ENCODE peak calls at places on chromosome 13, in nine cellular contexts. One of them, this sample, is unnamed.

GRCh38 chr13:65653548-65654078 is 1576.5 kb downstream of the PCDH9 start:
- DNase-seq in astrocyte of the spinal cord: no peak
- DNase-seq in left ventricle myocardium inferior: no peak
- DNase-seq in osteoblast: no peak
- DNase-seq in spleen: no peak
- DNase-seq in cardiac muscle cell: no peak
- DNase-seq in lower lobe of right lung: no peak
- DNase-seq in choroid plexus epithelial cell: no peak
- DNase-seq in ascending aorta: no peak
- DNase-seq in this sample: no peak

GRCh38 chr13:112839347-112840105 is 129.5 kb upstream of the MCF2L start:
- DNase-seq in astrocyte of the spinal cord: peak
- DNase-seq in left ventricle myocardium inferior: no peak
- DNase-seq in osteoblast: peak
- DNase-seq in spleen: peak
- DNase-seq in cardiac muscle cell: no peak
- DNase-seq in lower lobe of right lung: no peak
- DNase-seq in choroid plexus epithelial cell: peak
- DNase-seq in ascending aorta: no peak
- DNase-seq in this sample: peak

GRCh38 chr13:99968521-99969367 is 2.8 kb downstream of the ZIC5 start:
- DNase-seq in astrocyte of the spinal cord: peak
- DNase-seq in left ventricle myocardium inferior: no peak
- DNase-seq in osteoblast: peak
- DNase-seq in spleen: no peak
- DNase-seq in cardiac muscle cell: peak
- DNase-seq in lower lobe of right lung: no peak
- DNase-seq in choroid plexus epithelial cell: peak
- DNase-seq in ascending aorta: no peak
- DNase-seq in this sample: no peak

GRCh38 chr13:21798181-21798580 is 127.3 kb downstream of the FGF9 start:
- DNase-seq in astrocyte of the spinal cord: no peak
- DNase-seq in left ventricle myocardium inferior: no peak
- DNase-seq in osteoblast: no peak
- DNase-seq in spleen: no peak
- DNase-seq in cardiac muscle cell: no peak
- DNase-seq in lower lobe of right lung: no peak
- DNase-seq in choroid plexus epithelial cell: no peak
- DNase-seq in ascending aorta: no peak
- DNase-seq in this sample: no peak

GRCh38 chr13:62293081-62293480 is 877.4 kb upstream of the PCDH20 start:
- DNase-seq in astrocyte of the spinal cord: peak
- DNase-seq in left ventricle myocardium inferior: no peak
- DNase-seq in osteoblast: no peak
- DNase-seq in spleen: no peak
- DNase-seq in cardiac muscle cell: no peak
- DNase-seq in lower lobe of right lung: no peak
- DNase-seq in choroid plexus epithelial cell: peak
- DNase-seq in ascending aorta: no peak
- DNase-seq in this sample: no peak

GRCh38 chr13:72960541-72960940 is 98.3 kb upstream of the KLF5 start:
- DNase-seq in astrocyte of the spinal cord: no peak
- DNase-seq in left ventricle myocardium inferior: no peak
- DNase-seq in osteoblast: no peak
- DNase-seq in spleen: no peak
- DNase-seq in cardiac muscle cell: no peak
- DNase-seq in lower lobe of right lung: no peak
- DNase-seq in choroid plexus epithelial cell: no peak
- DNase-seq in ascending aorta: no peak
- DNase-seq in this sample: no peak

GRCh38 chr13:86976521-86977324 is 694.4 kb upstream of the SLITRK5 start:
- DNase-seq in astrocyte of the spinal cord: peak
- DNase-seq in left ventricle myocardium inferior: no peak
- DNase-seq in osteoblast: no peak
- DNase-seq in spleen: no peak
- DNase-seq in cardiac muscle cell: no peak
- DNase-seq in lower lobe of right lung: no peak
- DNase-seq in choroid plexus epithelial cell: peak
- DNase-seq in ascending aorta: no peak
- DNase-seq in this sample: no peak

GRCh38 chr13:50589139-50589538 is 254.4 kb downstream of the DLEU7 start:
- DNase-seq in astrocyte of the spinal cord: peak
- DNase-seq in left ventricle myocardium inferior: no peak
- DNase-seq in osteoblast: peak
- DNase-seq in spleen: no peak
- DNase-seq in cardiac muscle cell: no peak
- DNase-seq in lower lobe of right lung: no peak
- DNase-seq in choroid plexus epithelial cell: peak
- DNase-seq in ascending aorta: no peak
- DNase-seq in this sample: peak

GRCh38 chr13:100602472-100603142 is 14.0 kb upstream of the GGACT start:
- DNase-seq in astrocyte of the spinal cord: no peak
- DNase-seq in left ventricle myocardium inferior: no peak
- DNase-seq in osteoblast: no peak
- DNase-seq in spleen: no peak
- DNase-seq in cardiac muscle cell: no peak
- DNase-seq in lower lobe of right lung: no peak
- DNase-seq in choroid plexus epithelial cell: no peak
- DNase-seq in ascending aorta: no peak
- DNase-seq in this sample: no peak

GRCh38 chr13:113216165-113217056 is 7.0 kb downstream of the CUL4A start:
- DNase-seq in astrocyte of the spinal cord: peak
- DNase-seq in left ventricle myocardium inferior: peak
- DNase-seq in osteoblast: peak
- DNase-seq in spleen: peak
- DNase-seq in cardiac muscle cell: peak
- DNase-seq in lower lobe of right lung: peak
- DNase-seq in choroid plexus epithelial cell: peak
- DNase-seq in ascending aorta: no peak
- DNase-seq in this sample: no peak

GRCh38 chr13:54593504-54593903 is 1564.9 kb downstream of the OLFM4 start:
- DNase-seq in astrocyte of the spinal cord: no peak
- DNase-seq in left ventricle myocardium inferior: no peak
- DNase-seq in osteoblast: no peak
- DNase-seq in spleen: no peak
- DNase-seq in cardiac muscle cell: no peak
- DNase-seq in lower lobe of right lung: no peak
- DNase-seq in choroid plexus epithelial cell: no peak
- DNase-seq in ascending aorta: no peak
- DNase-seq in this sample: no peak

GRCh38 chr13:33642374-33643065 is 175.4 kb upstream of the RFC3 start:
- DNase-seq in astrocyte of the spinal cord: peak
- DNase-seq in left ventricle myocardium inferior: peak
- DNase-seq in osteoblast: no peak
- DNase-seq in spleen: no peak
- DNase-seq in cardiac muscle cell: no peak
- DNase-seq in lower lobe of right lung: no peak
- DNase-seq in choroid plexus epithelial cell: peak
- DNase-seq in ascending aorta: no peak
- DNase-seq in this sample: peak

GRCh38 chr13:97100821-97101220 is 106.5 kb upstream of the OXGR1 start:
- DNase-seq in astrocyte of the spinal cord: no peak
- DNase-seq in left ventricle myocardium inferior: no peak
- DNase-seq in osteoblast: no peak
- DNase-seq in spleen: no peak
- DNase-seq in cardiac muscle cell: no peak
- DNase-seq in lower lobe of right lung: no peak
- DNase-seq in choroid plexus epithelial cell: no peak
- DNase-seq in ascending aorta: no peak
- DNase-seq in this sample: no peak

GRCh38 chr13:21475115-21475514 is 16.0 kb upstream of the ZDHHC20 start:
- DNase-seq in astrocyte of the spinal cord: no peak
- DNase-seq in left ventricle myocardium inferior: no peak
- DNase-seq in osteoblast: no peak
- DNase-seq in spleen: no peak
- DNase-seq in cardiac muscle cell: no peak
- DNase-seq in lower lobe of right lung: no peak
- DNase-seq in choroid plexus epithelial cell: no peak
- DNase-seq in ascending aorta: no peak
- DNase-seq in this sample: no peak

GRCh38 chr13:62193919-62194318 is 778.3 kb upstream of the PCDH20 start:
- DNase-seq in astrocyte of the spinal cord: no peak
- DNase-seq in left ventricle myocardium inferior: no peak
- DNase-seq in osteoblast: no peak
- DNase-seq in spleen: no peak
- DNase-seq in cardiac muscle cell: no peak
- DNase-seq in lower lobe of right lung: no peak
- DNase-seq in choroid plexus epithelial cell: no peak
- DNase-seq in ascending aorta: no peak
- DNase-seq in this sample: no peak

GRCh38 chr13:113647351-113648217 is 10.4 kb downstream of the ATP4B start:
- DNase-seq in astrocyte of the spinal cord: peak
- DNase-seq in left ventricle myocardium inferior: peak
- DNase-seq in osteoblast: peak
- DNase-seq in spleen: peak
- DNase-seq in cardiac muscle cell: no peak
- DNase-seq in lower lobe of right lung: peak
- DNase-seq in choroid plexus epithelial cell: peak
- DNase-seq in ascending aorta: peak
- DNase-seq in this sample: no peak

DNA sequence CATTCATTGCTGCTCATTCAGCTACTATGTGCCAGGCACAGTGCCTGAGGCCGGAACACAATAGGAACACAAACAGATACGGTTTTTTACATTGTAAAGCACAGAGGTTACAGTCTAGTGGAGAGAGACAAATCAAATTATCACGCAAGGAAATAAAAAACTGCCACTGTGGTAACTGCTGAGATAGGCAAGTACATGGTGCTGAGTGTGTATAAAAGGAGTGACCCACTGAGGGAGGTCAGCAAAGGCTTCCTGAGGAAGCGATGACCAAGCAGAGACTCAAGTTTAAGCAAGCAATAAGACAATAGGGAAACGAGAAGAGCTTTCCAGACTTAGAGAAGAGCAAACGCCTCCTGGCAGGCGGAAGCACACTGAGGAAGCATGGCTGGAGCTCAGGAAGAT is 56.4 kb downstream of the NUFIP1 start:
- DNase-seq in astrocyte of the spinal cord: peak
- DNase-seq in left ventricle myocardium inferior: no peak
- DNase-seq in osteoblast: no peak
- DNase-seq in spleen: no peak
- DNase-seq in cardiac muscle cell: no peak
- DNase-seq in lower lobe of right lung: no peak
- DNase-seq in choroid plexus epithelial cell: peak
- DNase-seq in ascending aorta: no peak
- DNase-seq in this sample: no peak
- H3K4me3 ChIP-seq in astrocyte of the spinal cord: no peak
- H3K4me3 ChIP-seq in left ventricle myocardium inferior: no peak
- H3K4me3 ChIP-seq in osteoblast: no peak
- H3K4me3 ChIP-seq in spleen: no peak
- H3K4me3 ChIP-seq in cardiac muscle cell: no peak
- H3K4me3 ChIP-seq in lower lobe of right lung: no peak
- H3K4me3 ChIP-seq in choroid plexus epithelial cell: no peak
- H3K4me3 ChIP-seq in ascending aorta: no peak
- H3K4me3 ChIP-seq in this sample: no peak

DNA sequence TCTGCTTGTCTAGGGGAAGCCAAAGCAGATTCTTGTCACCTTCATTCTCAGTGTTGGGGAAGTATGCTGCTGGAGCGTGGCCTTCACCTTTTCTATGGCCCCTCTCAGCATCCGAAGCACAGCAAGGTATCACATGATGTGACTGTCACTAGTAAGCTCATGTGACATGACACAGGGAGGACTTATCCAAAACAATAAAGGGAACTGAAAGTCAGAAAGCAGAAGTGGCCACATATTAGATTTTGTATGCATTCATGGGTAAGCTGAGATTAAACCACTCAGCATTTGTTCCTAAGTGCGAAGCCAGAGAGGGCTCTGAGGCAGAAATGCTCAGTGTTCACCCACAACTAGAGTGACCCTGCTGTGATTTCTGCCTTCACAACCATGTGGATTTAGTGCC is 72.8 kb upstream of the PCDH8 start:
- DNase-seq in astrocyte of the spinal cord: no peak
- DNase-seq in left ventricle myocardium inferior: no peak
- DNase-seq in osteoblast: no peak
- DNase-seq in spleen: no peak
- DNase-seq in cardiac muscle cell: no peak
- DNase-seq in lower lobe of right lung: no peak
- DNase-seq in choroid plexus epithelial cell: no peak
- DNase-seq in ascending aorta: no peak
- DNase-seq in this sample: no peak
- H3K4me3 ChIP-seq in astrocyte of the spinal cord: no peak
- H3K4me3 ChIP-seq in left ventricle myocardium inferior: no peak
- H3K4me3 ChIP-seq in osteoblast: no peak
- H3K4me3 ChIP-seq in spleen: no peak
- H3K4me3 ChIP-seq in cardiac muscle cell: no peak
- H3K4me3 ChIP-seq in lower lobe of right lung: no peak
- H3K4me3 ChIP-seq in choroid plexus epithelial cell: no peak
- H3K4me3 ChIP-seq in ascending aorta: no peak
- H3K4me3 ChIP-seq in this sample: no peak

GRCh38 chr13:51644649-51645048 is 60.4 kb downstream of the WDFY2 start:
- DNase-seq in astrocyte of the spinal cord: peak
- DNase-seq in left ventricle myocardium inferior: no peak
- DNase-seq in osteoblast: peak
- DNase-seq in spleen: no peak
- DNase-seq in cardiac muscle cell: no peak
- DNase-seq in lower lobe of right lung: no peak
- DNase-seq in choroid plexus epithelial cell: peak
- DNase-seq in ascending aorta: no peak
- DNase-seq in this sample: no peak
- H3K4me3 ChIP-seq in astrocyte of the spinal cord: no peak
- H3K4me3 ChIP-seq in left ventricle myocardium inferior: no peak
- H3K4me3 ChIP-seq in osteoblast: peak
- H3K4me3 ChIP-seq in spleen: no peak
- H3K4me3 ChIP-seq in cardiac muscle cell: no peak
- H3K4me3 ChIP-seq in lower lobe of right lung: no peak
- H3K4me3 ChIP-seq in choroid plexus epithelial cell: no peak
- H3K4me3 ChIP-seq in ascending aorta: no peak
- H3K4me3 ChIP-seq in this sample: no peak

GRCh38 chr13:110302154-110302553 is 4.8 kb downstream of the COL4A1 start:
- DNase-seq in astrocyte of the spinal cord: no peak
- DNase-seq in left ventricle myocardium inferior: no peak
- DNase-seq in osteoblast: no peak
- DNase-seq in spleen: no peak
- DNase-seq in cardiac muscle cell: no peak
- DNase-seq in lower lobe of right lung: no peak
- DNase-seq in choroid plexus epithelial cell: no peak
- DNase-seq in ascending aorta: no peak
- DNase-seq in this sample: no peak

GRCh38 chr13:110302986-110303385 is 4.0 kb downstream of the COL4A1 start:
- DNase-seq in astrocyte of the spinal cord: no peak
- DNase-seq in left ventricle myocardium inferior: no peak
- DNase-seq in osteoblast: no peak
- DNase-seq in spleen: no peak
- DNase-seq in cardiac muscle cell: no peak
- DNase-seq in lower lobe of right lung: no peak
- DNase-seq in choroid plexus epithelial cell: no peak
- DNase-seq in ascending aorta: no peak
- DNase-seq in this sample: no peak

GRCh38 chr13:110300090-110300815 is 6.7 kb downstream of the COL4A1 start:
- DNase-seq in astrocyte of the spinal cord: no peak
- DNase-seq in left ventricle myocardium inferior: no peak
- DNase-seq in osteoblast: no peak
- DNase-seq in spleen: no peak
- DNase-seq in cardiac muscle cell: no peak
- DNase-seq in lower lobe of right lung: no peak
- DNase-seq in choroid plexus epithelial cell: no peak
- DNase-seq in ascending aorta: no peak
- DNase-seq in this sample: no peak

GRCh38 chr13:110301083-110301482 is 5.9 kb downstream of the COL4A1 start:
- DNase-seq in astrocyte of the spinal cord: no peak
- DNase-seq in left ventricle myocardium inferior: no peak
- DNase-seq in osteoblast: no peak
- DNase-seq in spleen: no peak
- DNase-seq in cardiac muscle cell: no peak
- DNase-seq in lower lobe of right lung: no peak
- DNase-seq in choroid plexus epithelial cell: no peak
- DNase-seq in ascending aorta: no peak
- DNase-seq in this sample: no peak

GRCh38 chr13:110301606-110302131 is 5.3 kb downstream of the COL4A1 start:
- DNase-seq in astrocyte of the spinal cord: peak
- DNase-seq in left ventricle myocardium inferior: no peak
- DNase-seq in osteoblast: peak
- DNase-seq in spleen: no peak
- DNase-seq in cardiac muscle cell: no peak
- DNase-seq in lower lobe of right lung: no peak
- DNase-seq in choroid plexus epithelial cell: peak
- DNase-seq in ascending aorta: no peak
- DNase-seq in this sample: no peak
- H3K4me3 ChIP-seq in astrocyte of the spinal cord: no peak
- H3K4me3 ChIP-seq in left ventricle myocardium inferior: peak
- H3K4me3 ChIP-seq in osteoblast: peak
- H3K4me3 ChIP-seq in spleen: no peak
- H3K4me3 ChIP-seq in cardiac muscle cell: no peak
- H3K4me3 ChIP-seq in lower lobe of right lung: no peak
- H3K4me3 ChIP-seq in choroid plexus epithelial cell: peak
- H3K4me3 ChIP-seq in ascending aorta: peak
- H3K4me3 ChIP-seq in this sample: no peak